ENCODE peak calls at places on chromosomes 4 and X, in eight cellular contexts. T is T-helper 2 cell; G is right lobe of liver; M is COLO829; U is T-helper 1 cell; B is T-helper 17 cell; L is activated CD4-positive, alpha-beta T cell treated with anti-CD3 and anti-CD28 coated beads, Interleukin-2, amount 10 ng/mL, durations not matched to agents 7 days and 5 days; N is ELR. J is an unnamed sample.

GRCh38 chr4:31156221-31156620 is 436.1 kb downstream of the PCDH7 start:
- DNase-seq in T (no peak), G (no peak), M (no peak), U (no peak), B (no peak), L (no peak), N (no peak), J (no peak)

GRCh38 chr4:101670897-101671296 is 119.6 kb upstream of the BANK1 start:
- DNase-seq in T (no peak), G (no peak), M (no peak), U (no peak), B (no peak), L (no peak), N (no peak), J (no peak)

GRCh38 chrX:114717921-114718320 is 134.0 kb downstream of the HTR2C start:
- DNase-seq in T (no peak), G (no peak), M (no peak), U (no peak), B (no peak), L (no peak), N (no peak), J (no peak)

GRCh38 chr4:184826315-184827266 is 823 bp upstream of the ACSL1 start:
- DNase-seq in T (peak), G (no peak), M (no peak), U (peak), B (peak), L (peak), N (peak), J (peak)

GRCh38 chrX:154658957-154659356 is 5.6 kb upstream of the CTAG2 start:
- DNase-seq in T (no peak), G (no peak), M (no peak), U (no peak), B (no peak), L (no peak), N (no peak), J (no peak)

GRCh38 chr4:122100508-122100907 is 51.6 kb upstream of the BLTP1 start:
- DNase-seq in T (no peak), G (no peak), M (no peak), U (no peak), B (no peak), L (no peak), N (no peak), J (no peak)

GRCh38 chrX:112759512-112759911 is 79.8 kb upstream of the LHFPL1 start:
- DNase-seq in T (no peak), G (no peak), M (no peak), U (no peak), B (no peak), L (no peak), N (no peak), J (no peak)

GRCh38 chrX:10579753-10580060 is 40.7 kb downstream of the MID1 start:
- DNase-seq in T (no peak), G (no peak), M (no peak), U (no peak), B (no peak), L (no peak), N (peak), J (no peak)

GRCh38 chr4:75180790-75181776 is 248.2 kb downstream of the PARM1 start:
- DNase-seq in T (peak), G (no peak), M (peak), U (no peak), B (no peak), L (no peak), N (peak), J (no peak)

GRCh38 chr4:7854697-7855370 is 84.8 kb downstream of the AFAP1 start:
- DNase-seq in T (peak), G (no peak), M (no peak), U (peak), B (peak), L (peak), N (no peak), J (peak)

GRCh38 chr4:24164797-24165196 is 274.9 kb upstream of the PPARGC1A start:
- DNase-seq in T (no peak), G (no peak), M (no peak), U (no peak), B (no peak), L (no peak), N (no peak), J (no peak)

GRCh38 chr4:149291463-149291862 is 524.2 kb downstream of the IQCM start:
- DNase-seq in T (no peak), G (no peak), M (no peak), U (no peak), B (no peak), L (no peak), N (peak), J (no peak)

GRCh38 chr4:112073201-112073600 is 72.1 kb upstream of the FAM241A start:
- DNase-seq in T (no peak), G (no peak), M (no peak), U (no peak), B (no peak), L (no peak), N (no peak), J (no peak)

GRCh38 chr4:142801966-142802365 is 44.1 kb downstream of the INPP4B start:
- DNase-seq in T (no peak), G (no peak), M (no peak), U (no peak), B (no peak), L (peak), N (no peak), J (no peak)

GRCh38 chr4:42280327-42281095 is 116.8 kb upstream of the SHISA3 start:
- DNase-seq in T (peak), G (no peak), M (peak), U (no peak), B (no peak), L (peak), N (peak), J (no peak)

GRCh38 chr4:173168396-173169177 is at the start of gene GALNT7:
- DNase-seq in T (peak), G (peak), M (peak), U (peak), B (peak), L (peak), N (peak), J (peak)

J was measured in naive thymus-derived CD8-positive, alpha-beta T cell.